ENCODE peak calls at places on chromosomes 4 and X, in four cellular contexts. L is hepatic stellate cell; E is activated T-cell treated with anti-CD3 and anti-CD28 coated beads, Interleukin-2, amount 50 U/mL, for 48 hours; X is LoVo. A is an unnamed sample.

GRCh38 chrX:97398030-97398551 is 514.4 kb downstream of the RPA4 start:
- DNase-seq in L (no peak), E (no peak), X (no peak), A (peak)

GRCh38 chrX:124502144-124502543 is 155.8 kb downstream of the SH2D1A start:
- DNase-seq in L (no peak), E (peak), X (no peak), A (no peak)

GRCh38 chr4:57064811-57065711 is 45.1 kb downstream of the IGFBP7 start:
- DNase-seq in L (peak), E (no peak), X (no peak), A (no peak)

GRCh38 chrX:123713434-123713833 is 19.4 kb downstream of the THOC2 start:
- DNase-seq in L (no peak), E (no peak), X (no peak), A (no peak)

GRCh38 chr4:152693875-152694274 is 14.1 kb upstream of the TMEM154 start:
- DNase-seq in L (no peak), E (no peak), X (no peak), A (no peak)

GRCh38 chr4:89172865-89173264 is 61.5 kb downstream of the TIGD2 start:
- DNase-seq in L (no peak), E (no peak), X (no peak), A (no peak)

GRCh38 chr4:29710519-29710918 is 1009.6 kb upstream of the PCDH7 start:
- DNase-seq in L (no peak), E (no peak), X (no peak), A (no peak)

GRCh38 chr4:6582889-6583504 is 8.0 kb downstream of the MAN2B2 start:
- DNase-seq in L (peak), E (no peak), X (no peak), A (peak)

GRCh38 chr4:141275834-141276233 is 55.1 kb downstream of the ZNF330 start:
- DNase-seq in L (peak), E (no peak), X (no peak), A (peak)

GRCh38 chrX:149720021-149720689 is 8.3 kb downstream of the MAGEA11 start:
- DNase-seq in L (no peak), E (no peak), X (no peak), A (no peak)

GRCh38 chr4:183905081-183905592 is at the start of gene STOX2:
- DNase-seq in L (peak), E (peak), X (no peak), A (peak)

GRCh38 chrX:135484636-135485289 is 35.7 kb upstream of the INTS6L start:
- DNase-seq in L (peak), E (no peak), X (peak), A (no peak)

GRCh38 chr4:144209491-144209890 is 69.0 kb upstream of the GYPA start:
- DNase-seq in L (no peak), E (no peak), X (no peak), A (no peak)

GRCh38 chr4:5398056-5398455 is 310.3 kb downstream of the EVC2 start:
- DNase-seq in L (no peak), E (no peak), X (no peak), A (no peak)